ENCODE peak calls at places on chromosomes 7 and 10, in seven cellular contexts. Q, B, M, J, R, W and X are unnamed samples.

GRCh38 chr7:136869991-136870798 is 1.7 kb downstream of the CHRM2 start:
- DNase-seq in R (no peak), W (no peak), M (peak; percentile 8), Q (no peak), B (no peak), J (no peak), X (no peak)

GRCh38 chr10:58818889-58819288 is 306.2 kb downstream of the BICC1 start:
- DNase-seq in J (peak; percentile 89), R (no peak), W (peak; percentile 44), M (peak; percentile 22), Q (no peak), B (peak; percentile 96), X (no peak)

GRCh38 chr7:29146082-29146706 is at the start of gene CPVL:
- DNase-seq in B (no peak), Q (peak; percentile 82), R (peak; percentile 73), M (peak; percentile 54), W (no peak), J (no peak), X (no peak)

GRCh38 chr7:78197447-78197846 is 398.9 kb downstream of the PHTF2 start:
- DNase-seq in M (no peak), R (no peak), J (peak; percentile 84), W (no peak), B (peak; percentile 15), Q (no peak), X (no peak)

GRCh38 chr7:141675431-141676210 is 26.3 kb downstream of the DENND11 start:
- DNase-seq in B (no peak), W (no peak), M (no peak), Q (no peak), R (no peak), J (no peak), X (no peak)

GRCh38 chr7:23022258-23022745 is 8.4 kb upstream of the HYCC1 start:
- DNase-seq in Q (no peak), W (peak; percentile 74), B (peak; percentile 91), R (no peak), M (peak; percentile 36), J (peak; percentile 97), X (no peak)

GRCh38 chr10:114874827-114875541 is 53.4 kb downstream of the FHIP2A start:
- DNase-seq in M (peak; percentile 60), R (no peak), J (peak; percentile 45), Q (no peak), W (no peak), B (peak; percentile 84), X (no peak)

GRCh38 chr10:5666324-5667220 is at the start of gene ASB13:
- DNase-seq in Q (peak; percentile 90), B (peak; percentile 21), J (peak; percentile 38), R (peak; percentile 73), W (no peak), M (peak; percentile 86), X (no peak)

GRCh38 chr7:16840094-16840493 is 35.3 kb upstream of the AGR2 start:
- DNase-seq in J (no peak), R (no peak), M (no peak), Q (no peak), W (no peak), B (no peak), X (no peak)

GRCh38 chr7:26860361-26860760 is 4.0 kb downstream of the SKAP2 start:
- DNase-seq in B (no peak), Q (no peak), M (peak; percentile 30), R (no peak), W (no peak), J (peak; percentile 43), X (no peak)

GRCh38 chr7:50657341-50657873 is 92.2 kb upstream of the DDC start:
- DNase-seq in R (peak; percentile 51), J (peak; percentile 95), Q (no peak), M (peak; percentile 17), B (peak; percentile 67), W (no peak), X (no peak)

GRCh38 chr7:80428161-80429054 is 83.5 kb downstream of the GNAT3 start:
- DNase-seq in W (no peak), Q (no peak), J (peak; percentile 78), M (peak; percentile 58), B (peak; percentile 90), R (peak; percentile 57), X (no peak)

GRCh38 chr10:117448840-117449239 is 73.6 kb upstream of the PDZD8 start:
- DNase-seq in Q (no peak), W (no peak), B (no peak), R (no peak), M (no peak), J (no peak), X (no peak)

GRCh38 chr10:70962686-70963085 is 74.3 kb upstream of the PCBD1 start:
- DNase-seq in J (no peak), W (no peak), Q (no peak), M (no peak), B (no peak), R (no peak), X (no peak)

GRCh38 chr7:151047979-151048763 is at the start of gene ASIC3:
- DNase-seq in Q (no peak), J (no peak), R (no peak), B (no peak), M (no peak), W (no peak), X (no peak)

GRCh38 chr10:79397575-79398303 is 47.7 kb downstream of the ZCCHC24 start:
- DNase-seq in W (no peak), M (peak; percentile 62), J (peak; percentile 70), Q (no peak), R (no peak), B (peak; percentile 60), X (no peak)

GRCh38 chr10:103584216-103585010 is 90.9 kb downstream of the NEURL1 start:
- DNase-seq in J (peak; percentile 25), Q (no peak), R (no peak), M (no peak), B (no peak), W (no peak), X (no peak)

DNA sequence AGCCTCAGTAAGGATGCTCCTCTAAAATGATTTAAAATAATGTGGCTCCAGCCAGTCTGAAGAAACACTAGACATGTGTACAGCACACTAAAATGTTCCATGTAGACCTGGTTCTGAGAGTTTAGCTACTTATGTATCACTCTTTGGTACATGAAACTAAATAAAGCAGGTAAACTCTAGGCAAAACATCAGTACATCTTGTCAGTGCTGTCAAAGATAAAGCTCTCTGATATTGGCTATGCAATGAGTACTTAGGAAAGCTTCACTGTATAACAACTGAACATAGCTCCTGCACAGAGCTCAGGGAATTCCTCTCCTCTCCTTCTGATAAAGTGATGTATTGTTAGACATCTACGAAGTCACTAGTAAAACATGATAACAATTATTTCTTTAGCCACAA is 3.5 kb downstream of the LRRN3 start:
- DNase-seq in M (no peak), J (no peak), Q (no peak), B (no peak), R (no peak), W (no peak), X (no peak)
- H3K4me3 ChIP-seq in M (no peak overlapping the region), J (no peak overlapping the region), Q (no peak overlapping the region), B (no peak overlapping the region), R (no peak overlapping the region), W (no peak overlapping the region), X (no peak overlapping the region)

DNA sequence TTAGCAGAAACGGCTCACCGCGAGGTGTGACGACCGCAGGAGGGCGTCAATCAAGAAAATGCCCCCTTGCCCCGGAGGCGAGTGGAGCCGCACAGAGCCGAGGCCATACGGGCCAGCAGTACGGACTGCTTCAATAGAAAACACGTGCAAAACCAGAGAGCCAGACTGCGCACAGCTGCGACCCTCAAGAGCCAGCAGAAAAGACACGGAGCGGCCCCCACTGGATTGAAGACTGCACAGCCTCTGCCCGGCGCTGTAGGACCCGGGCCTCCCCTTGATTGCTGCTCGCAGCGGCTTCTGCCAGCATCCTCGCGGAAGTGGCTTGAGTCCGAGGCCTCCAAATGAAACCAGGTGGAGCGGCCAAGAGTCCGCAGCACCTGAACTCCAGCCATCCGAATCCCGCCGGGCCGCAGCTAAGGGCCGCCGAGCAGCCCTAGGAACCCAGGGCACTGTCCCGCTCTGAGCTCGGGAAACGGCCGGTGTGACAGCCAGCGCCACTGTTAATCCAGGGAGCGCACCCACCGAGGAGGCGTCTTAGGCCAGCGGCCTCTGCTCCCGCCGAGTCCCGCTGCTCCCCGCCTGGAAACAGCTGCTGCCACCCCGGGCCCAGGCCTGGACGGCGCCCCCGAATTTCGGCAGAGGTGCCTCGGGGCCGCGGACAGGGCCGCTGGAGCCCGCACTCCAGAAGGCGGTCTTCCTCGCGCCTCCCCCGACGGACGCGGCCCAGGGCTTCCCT is 660 bp upstream of the HHEX start:
- DNase-seq in J (no peak), W (no peak), Q (no peak), R (peak; percentile 51), M (peak; percentile 34), B (peak; percentile 53), X (no peak)
- TF ChIP-seq CTCF in J (no peak), W (peak; percentile 22), Q (no peak), R (no peak), M (no peak), B (peak; percentile 32), X (peak; percentile 31)

GRCh38 chr7:158710651-158711102 is 6.1 kb upstream of the NCAPG2 start:
- DNase-seq in J (peak; percentile 82), W (no peak), M (no peak), B (peak; percentile 97), R (peak; percentile 38), Q (no peak), X (peak; percentile 16)
- H3K4me3 ChIP-seq in J (no peak overlapping the region), W (no peak overlapping the region), M (no peak overlapping the region), B (no peak overlapping the region), R (no peak overlapping the region), Q (no peak overlapping the region), X (no peak overlapping the region)

GRCh38 chr10:101216631-101217425 is 12.4 kb downstream of the LBX1 start:
- DNase-seq in J (no peak), M (no peak), W (no peak), B (no peak), Q (no peak), R (no peak), X (no peak)

GRCh38 chr10:101218423-101219136 is 10.7 kb downstream of the LBX1 start:
- DNase-seq in B (no peak), W (no peak), R (no peak), M (no peak), J (no peak), Q (no peak), X (no peak)

GRCh38 chr10:101219137-101219945 is 9.9 kb downstream of the LBX1 start:
- DNase-seq in M (no peak), B (no peak), W (no peak), J (no peak), R (no peak), Q (no peak), X (no peak)

GRCh38 chr10:101216207-101216607 is 13.1 kb downstream of the LBX1 start:
- DNase-seq in W (no peak), Q (no peak), R (no peak), J (no peak), B (no peak), M (no peak), X (no peak)

DNA sequence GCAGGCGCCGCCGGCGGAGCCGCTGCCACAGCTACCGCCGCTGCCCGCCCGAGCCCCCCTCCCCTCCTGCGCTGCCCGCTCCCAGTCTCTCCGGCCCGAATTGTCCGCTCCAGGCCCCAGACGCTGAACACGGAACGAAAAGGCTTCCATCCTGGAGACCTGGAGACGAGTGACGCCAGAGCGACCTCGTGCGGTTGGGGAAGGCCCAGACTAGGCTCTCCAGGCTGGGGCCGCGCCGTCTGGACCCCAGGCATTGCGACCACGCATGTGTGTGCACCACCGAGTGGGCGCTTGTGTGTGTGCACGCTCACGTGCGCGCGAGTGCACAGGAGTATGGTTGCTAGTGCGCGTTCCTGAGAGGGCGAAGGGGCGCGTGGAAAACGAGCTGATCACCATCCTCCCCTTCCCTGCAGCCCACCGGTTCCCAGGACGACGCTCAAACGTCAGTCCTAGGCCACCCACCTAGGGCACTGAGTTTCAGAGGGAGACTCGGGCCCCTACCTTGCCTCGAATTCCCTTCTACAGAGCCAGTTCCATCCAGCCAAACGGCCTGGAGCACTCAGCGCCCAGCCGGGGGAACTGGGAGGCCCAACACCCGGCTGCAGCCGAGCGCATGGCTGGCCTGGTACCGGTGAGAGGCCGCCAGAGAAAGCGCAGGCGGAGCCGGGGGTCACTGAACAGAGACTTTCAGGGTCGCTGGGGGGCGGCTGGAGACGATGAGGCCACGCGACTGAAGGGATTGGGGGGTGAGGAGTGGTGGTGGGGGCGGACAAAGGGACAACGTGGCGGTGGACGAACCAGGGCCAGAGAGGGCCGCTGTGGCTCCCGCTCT is 11.6 kb downstream of the LBX1 start:
- DNase-seq in J (peak; percentile 43), B (peak; percentile 41), Q (no peak), R (peak; percentile 49), W (no peak), M (peak; percentile 76), X (no peak)
- TF ChIP-seq CTCF in J (no peak), B (peak; percentile 25), Q (peak; percentile 9), R (no peak), W (peak; percentile 39), M (peak; percentile 52), X (peak; percentile 58)